ENCODE peak calls at places on chromosomes 4 and X, in eight cellular contexts. N is aorta; C is activated CD8-positive, alpha-beta memory T cell treated with anti-CD3 and anti-CD28 coated beads, Interleukin-2, amount 50 U/mL, for 48 hours; P is foreskin melanocyte; Q is GM23248; J is fibroblast of lung; L is type B pancreatic cell; R is amniotic stem cell. S is an unnamed sample.

GRCh38 chr4:86846921-86847320 is 2.3 kb downstream of the SLC10A6 start:
- DNase-seq in J (peak; percentile 40), L (no peak), C (no peak), R (no peak), N (no peak), P (peak; percentile 45), Q (peak; percentile 28), S (no peak)

GRCh38 chrX:10133980-10134676 is 22.6 kb upstream of the CLCN4 start:
- DNase-seq in Q (no peak), C (no peak), L (no peak), R (no peak), J (no peak), P (no peak), N (no peak), S (no peak)

GRCh38 chr4:141391771-141392170 is 171.1 kb downstream of the ZNF330 start:
- DNase-seq in N (no peak), L (no peak), Q (no peak), P (no peak), J (peak; percentile 72), R (no peak), C (no peak), S (no peak)

GRCh38 chr4:5365071-5366008 is 314.1 kb downstream of the STK32B start:
- DNase-seq in Q (peak; percentile 95), P (peak; percentile 44), C (no peak), N (no peak), L (no peak), J (peak; percentile 92), R (peak; percentile 89), S (peak; percentile 16)

GRCh38 chr4:576245-576821 is at the start of gene TMEM271:
- DNase-seq in R (no peak), C (no peak), Q (no peak), L (no peak), J (no peak), N (no peak), P (no peak), S (no peak)

GRCh38 chr4:17120761-17121160 is 222.3 kb upstream of the LDB2 start:
- DNase-seq in N (no peak), C (no peak), Q (peak; percentile 60), J (no peak), R (no peak), L (no peak), P (no peak), S (no peak)

GRCh38 chrX:149759824-149760223 is 14.0 kb upstream of the HSFX1 start:
- DNase-seq in L (no peak), R (no peak), C (no peak), Q (no peak), P (no peak), N (no peak), J (no peak), S (no peak)

GRCh38 chr4:84634961-84635360 is 52.0 kb downstream of the CDS1 start:
- DNase-seq in N (no peak), L (no peak), C (no peak), P (no peak), Q (no peak), R (no peak), J (no peak), S (no peak)

GRCh38 chr4:74161676-74162450 is 3.9 kb downstream of the MTHFD2L start:
- DNase-seq in Q (peak; percentile 5), N (no peak), L (no peak), R (no peak), J (peak; percentile 47), C (no peak), P (no peak), S (no peak)

GRCh38 chr4:123284166-123284565 is 112.4 kb upstream of the SPRY1 start:
- DNase-seq in P (no peak), Q (no peak), C (no peak), L (no peak), J (peak; percentile 71), N (no peak), R (no peak), S (no peak)

GRCh38 chr4:113293043-113293560 is 243.6 kb downstream of the ANK2 start:
- DNase-seq in R (no peak), C (no peak), L (no peak), Q (peak; percentile 82), N (peak; percentile 46), J (peak; percentile 68), P (no peak), S (no peak)

GRCh38 chr4:169620846-169621228 is 459 bp downstream of the CLCN3 start:
- DNase-seq in N (no peak), C (no peak), Q (peak; percentile 57), R (no peak), P (no peak), L (no peak), J (peak; percentile 21), S (no peak)

GRCh38 chr4:22170353-22170752 is 221.8 kb upstream of the KCNIP4 start:
- DNase-seq in L (no peak), N (no peak), C (no peak), J (peak; percentile 92), R (peak; percentile 1), P (peak; percentile 56), Q (peak; percentile 78), S (no peak)

GRCh38 chrX:131830400-131831184 is 192.5 kb upstream of the STK26 start:
- DNase-seq in J (peak; percentile 51), P (peak; percentile 72), L (no peak), C (no peak), Q (peak; percentile 42), R (peak; percentile 81), N (peak; percentile 78), S (peak; percentile 94)

GRCh38 chr4:26854701-26855100 is 5.9 kb upstream of the STIM2 start:
- DNase-seq in R (no peak), J (no peak), L (no peak), P (no peak), C (no peak), N (no peak), Q (no peak), S (peak; percentile 40)

GRCh38 chrX:116596010-116596409 is 133.2 kb upstream of the CT83 start:
- DNase-seq in C (no peak), J (no peak), Q (no peak), P (no peak), N (no peak), R (no peak), L (no peak), S (no peak)

S was measured in NCI-H187.